ENCODE peak calls at places on chromosomes 4 and X, in seven cellular contexts. E is activated CD4-positive, CD25-positive, alpha-beta regulatory T cell; U is amniotic stem cell; Y is T follicular helper cell; I is fibroblast of the conjunctiva; M is activated T-helper 1 cell treated with anti-CD3 and anti-CD28 coated beads, Interleukin-12 subunit alpha, Interleukin-12 subunit beta, Interleukin-2, Interleukin-4 antibody, amounts not matched to agents 30 ng/mL and 10 ng/mL and 1 ng/mL, durations not matched to agents 14 hours and 24 hours and 36 hours; Z is RPMI8226. L is an unnamed sample.

GRCh38 chr4:52640808-52641595 is 18.1 kb downstream of the USP46 start:
- DNase-seq in Z (no peak), I (no peak), M (no peak), Y (no peak), E (no peak), U (no peak), L (no peak)

GRCh38 chrX:49309401-49309981 is 6.0 kb downstream of the GAGE10 start:
- DNase-seq in E (no peak), Z (no peak), U (no peak), M (no peak), I (no peak), Y (no peak), L (no peak)

GRCh38 chr4:122652379-122652778 is 31.5 kb upstream of the IL21 start:
- DNase-seq in Z (peak; percentile 20), M (peak; percentile 38), E (no peak), Y (peak; percentile 42), U (peak; percentile 19), I (peak; percentile 72), L (no peak)

GRCh38 chr4:173253561-173253960 is 80.6 kb downstream of the HMGB2 start:
- DNase-seq in M (no peak), I (no peak), E (no peak), Y (no peak), U (no peak), Z (no peak), L (no peak)

GRCh38 chr4:153249199-153250154 is 45.2 kb downstream of the TRIM2 start:
- DNase-seq in I (peak; percentile 43), Z (peak; percentile 68), M (peak; percentile 79), Y (peak; percentile 78), E (peak; percentile 40), U (peak; percentile 65), L (peak; percentile 61)

GRCh38 chrX:118847676-118848075 is 24.1 kb downstream of the ZCCHC12 start:
- DNase-seq in I (peak; percentile 10), E (no peak), Y (no peak), Z (peak; percentile 53), U (peak; percentile 10), M (no peak), L (no peak)

GRCh38 chr4:24369630-24370029 is 214.7 kb downstream of the DHX15 start:
- DNase-seq in Y (no peak), U (no peak), E (no peak), I (no peak), Z (no peak), M (no peak), L (no peak)

GRCh38 chrX:1449581-1450149 is 3.0 kb downstream of the ASMTL start:
- DNase-seq in Z (no peak), M (no peak), I (no peak), E (no peak), U (no peak), Y (no peak), L (no peak)

GRCh38 chrX:136623400-136623799 is 24.6 kb upstream of the CD40LG start:
- DNase-seq in M (no peak), Z (no peak), E (no peak), Y (no peak), U (no peak), I (no peak), L (no peak)

GRCh38 chr4:108024078-108024990 is 34.6 kb downstream of the HADH start:
- DNase-seq in M (no peak), E (no peak), U (no peak), I (no peak), Y (no peak), Z (no peak), L (no peak)

GRCh38 chr4:39706334-39706733 is 8.4 kb downstream of the UBE2K start:
- DNase-seq in E (no peak), U (peak; percentile 29), Y (no peak), I (no peak), Z (no peak), M (no peak), L (no peak)

GRCh38 chr4:169268951-169269781 is 1.6 kb downstream of the SH3RF1 start:
- DNase-seq in Y (no peak), Z (no peak), I (no peak), M (no peak), U (peak; percentile 68), E (no peak), L (no peak)

GRCh38 chr4:133143775-133144430 is 5.2 kb upstream of the PCDH10 start:
- DNase-seq in M (no peak), U (no peak), Z (no peak), Y (no peak), E (no peak), I (no peak), L (no peak)

GRCh38 chr4:124157781-124158180 is 554.8 kb downstream of the ANKRD50 start:
- DNase-seq in U (no peak), E (no peak), M (no peak), Z (no peak), Y (no peak), I (no peak), L (no peak)

GRCh38 chr4:6747690-6748068 is 31.7 kb downstream of the BLOC1S4 start:
- DNase-seq in U (no peak), Y (no peak), M (no peak), E (no peak), I (no peak), Z (no peak), L (no peak)

GRCh38 chr4:145882594-145882993 is 56.0 kb downstream of the ZNF827 start:
- DNase-seq in Y (no peak), I (no peak), E (no peak), Z (no peak), U (no peak), M (no peak), L (no peak)

GRCh38 chr4:2255501-2256155 is 6.3 kb downstream of the MXD4 start:
- DNase-seq in U (no peak), I (no peak), E (no peak), M (no peak), Y (no peak), Z (no peak), L (no peak)

GRCh38 chr4:156019238-156019637 is 65.6 kb upstream of the CTSO start:
- DNase-seq in M (no peak), E (no peak), I (no peak), Z (no peak), U (no peak), Y (no peak), L (no peak)

GRCh38 chr4:71322425-71322824 is 16.4 kb upstream of the SLC4A4 start:
- DNase-seq in Y (no peak), Z (no peak), E (no peak), M (no peak), U (no peak), I (no peak), L (no peak)

GRCh38 chrX:154734101-154734781 is 16.6 kb downstream of the GAB3 start:
- DNase-seq in I (no peak), Y (no peak), Z (no peak), M (no peak), U (no peak), E (no peak), L (no peak)

GRCh38 chr4:157706134-157706533 is 466.7 kb downstream of the GASK1B start:
- DNase-seq in Y (no peak), I (no peak), Z (no peak), U (no peak), M (no peak), E (no peak), L (no peak)

GRCh38 chrX:49000640-49001039 is 1.4 kb downstream of the GRIPAP1 start:
- DNase-seq in Y (no peak), Z (no peak), M (no peak), I (no peak), E (no peak), U (no peak), L (no peak)

GRCh38 chr4:139654516-139654915 is 11.1 kb upstream of the MGST2 start:
- DNase-seq in M (no peak), I (no peak), Y (no peak), Z (no peak), U (no peak), E (no peak), L (no peak)

GRCh38 chr4:182085051-182085480 is 158.1 kb upstream of the TENM3 start:
- DNase-seq in Y (no peak), I (no peak), Z (no peak), E (no peak), M (no peak), U (no peak), L (no peak)

GRCh38 chr4:11546391-11547160 is 117.9 kb upstream of the HS3ST1 start:
- DNase-seq in I (no peak), E (no peak), U (no peak), M (no peak), Y (no peak), Z (no peak), L (no peak)

GRCh38 chr4:183493246-183493645 is 11.6 kb upstream of the ING2 start:
- DNase-seq in U (no peak), Z (no peak), I (no peak), Y (no peak), E (no peak), M (no peak), L (no peak)

GRCh38 chrX:9907645-9908387 is 59.3 kb upstream of the CLDN34 start:
- DNase-seq in I (no peak), Y (no peak), M (no peak), E (no peak), U (no peak), Z (no peak), L (no peak)

GRCh38 chr4:85147481-85148076 is 181.1 kb upstream of the WDFY3 start:
- DNase-seq in U (peak; percentile 53), M (no peak), Z (peak; percentile 72), E (no peak), Y (no peak), I (peak; percentile 71), L (peak; percentile 22)

GRCh38 chrX:41452972-41453371 is 5.8 kb downstream of the NYX start:
- DNase-seq in Y (no peak), I (peak; percentile 47), U (no peak), E (no peak), M (no peak), Z (no peak), L (no peak)

GRCh38 chr4:147094228-147094627 is 148.6 kb upstream of the TTC29 start:
- DNase-seq in M (no peak), Y (no peak), E (no peak), Z (no peak), I (no peak), U (no peak), L (no peak)

GRCh38 chrX:35622601-35623000 is 175.5 kb upstream of the MAGEB16 start:
- DNase-seq in E (no peak), I (no peak), Y (no peak), M (no peak), Z (no peak), U (no peak), L (no peak)

GRCh38 chr4:82562553-82562854 is 716 bp upstream of the TMEM150C start:
- DNase-seq in E (no peak), I (no peak), Z (no peak), M (no peak), U (no peak), Y (no peak), L (no peak)

GRCh38 chr4:2961411-2962098 is 1.7 kb downstream of the NOP14 start:
- DNase-seq in E (no peak), U (no peak), M (no peak), Y (no peak), Z (peak; percentile 33), I (no peak), L (no peak)

GRCh38 chrX:154372612-154373022 is 1.8 kb downstream of the FLNA start:
- DNase-seq in Y (no peak), E (no peak), U (no peak), M (no peak), I (no peak), Z (no peak), L (no peak)

GRCh38 chrX:135416546-135416945 is 5.2 kb upstream of the SMIM10L2A start:
- DNase-seq in E (no peak), U (no peak), M (no peak), Z (no peak), Y (no peak), I (no peak), L (no peak)

GRCh38 chrX:74534569-74535038 is 79.8 kb downstream of the RLIM start:
- DNase-seq in Z (no peak), I (no peak), U (no peak), E (no peak), Y (no peak), M (no peak), L (no peak)

GRCh38 chrX:136679581-136679980 is 31.6 kb downstream of the CD40LG start:
- DNase-seq in Y (no peak), U (no peak), Z (no peak), I (no peak), E (no peak), M (no peak), L (no peak)

GRCh38 chr4:26379837-26380236 is 59.0 kb downstream of the RBPJ start:
- DNase-seq in Y (no peak), U (no peak), I (no peak), E (no peak), M (no peak), Z (no peak), L (no peak)

L was measured in T47D.